ENCODE peak calls at places on chromosomes 1 and 21, in nine cellular contexts. One of them, this sample, is unnamed.

GRCh38 chr21:32135401-32136363 is 143.2 kb downstream of the MIS18A start:
- DNase-seq in heart right ventricle: no peak
- DNase-seq in pancreas: no peak
- DNase-seq in endothelial cell of umbilical vein: no peak
- DNase-seq in OCI-LY7: no peak
- DNase-seq in adrenal gland: no peak
- DNase-seq in adipocyte: peak; percentile 23
- DNase-seq in mesenchymal stem cell: no peak
- DNase-seq in A549: no peak
- DNase-seq in this sample: no peak

GRCh38 chr1:10640079-10640578 is 156.3 kb downstream of the CASZ1 start:
- DNase-seq in heart right ventricle: peak; percentile 47
- DNase-seq in pancreas: no peak
- DNase-seq in endothelial cell of umbilical vein: no peak
- DNase-seq in OCI-LY7: no peak
- DNase-seq in adrenal gland: no peak
- DNase-seq in adipocyte: no peak
- DNase-seq in mesenchymal stem cell: no peak
- DNase-seq in A549: no peak
- DNase-seq in this sample: no peak

GRCh38 chr1:187977298-187977697 is 1148.5 kb downstream of the PLA2G4A start:
- DNase-seq in heart right ventricle: no peak
- DNase-seq in pancreas: no peak
- DNase-seq in endothelial cell of umbilical vein: no peak
- DNase-seq in OCI-LY7: no peak
- DNase-seq in adrenal gland: no peak
- DNase-seq in adipocyte: no peak
- DNase-seq in mesenchymal stem cell: no peak
- DNase-seq in A549: no peak
- DNase-seq in this sample: no peak

GRCh38 chr21:42395302-42395701 is 550 bp downstream of the TMPRSS3 start:
- DNase-seq in heart right ventricle: no peak
- DNase-seq in pancreas: no peak
- DNase-seq in endothelial cell of umbilical vein: no peak
- DNase-seq in OCI-LY7: no peak
- DNase-seq in adrenal gland: no peak
- DNase-seq in adipocyte: no peak
- DNase-seq in mesenchymal stem cell: no peak
- DNase-seq in A549: no peak
- DNase-seq in this sample: no peak

GRCh38 chr1:2151906-2152305 is 42.7 kb downstream of the FAAP20 start:
- DNase-seq in heart right ventricle: no peak
- DNase-seq in pancreas: no peak
- DNase-seq in endothelial cell of umbilical vein: no peak
- DNase-seq in OCI-LY7: no peak
- DNase-seq in adrenal gland: no peak
- DNase-seq in adipocyte: no peak
- DNase-seq in mesenchymal stem cell: no peak
- DNase-seq in A549: no peak
- DNase-seq in this sample: no peak

GRCh38 chr1:157910270-157910669 is 68.7 kb upstream of the CD5L start:
- DNase-seq in heart right ventricle: no peak
- DNase-seq in pancreas: no peak
- DNase-seq in endothelial cell of umbilical vein: no peak
- DNase-seq in OCI-LY7: no peak
- DNase-seq in adrenal gland: no peak
- DNase-seq in adipocyte: no peak
- DNase-seq in mesenchymal stem cell: no peak
- DNase-seq in A549: no peak
- DNase-seq in this sample: no peak

GRCh38 chr21:43676391-43676790 is 17.0 kb downstream of the RRP1B start:
- DNase-seq in heart right ventricle: no peak
- DNase-seq in pancreas: no peak
- DNase-seq in endothelial cell of umbilical vein: no peak
- DNase-seq in OCI-LY7: no peak
- DNase-seq in adrenal gland: no peak
- DNase-seq in adipocyte: no peak
- DNase-seq in mesenchymal stem cell: no peak
- DNase-seq in A549: no peak
- DNase-seq in this sample: no peak

GRCh38 chr21:45644041-45644906 is 749 bp downstream of the PCBP3 start:
- DNase-seq in heart right ventricle: peak; percentile 4
- DNase-seq in pancreas: peak; percentile 72
- DNase-seq in endothelial cell of umbilical vein: no peak
- DNase-seq in OCI-LY7: no peak
- DNase-seq in adrenal gland: no peak
- DNase-seq in adipocyte: peak; percentile 71
- DNase-seq in mesenchymal stem cell: peak; percentile 28
- DNase-seq in A549: no peak
- DNase-seq in this sample: no peak

GRCh38 chr1:156500578-156500846 is at the start of gene MEF2D:
- DNase-seq in heart right ventricle: no peak
- DNase-seq in pancreas: no peak
- DNase-seq in endothelial cell of umbilical vein: no peak
- DNase-seq in OCI-LY7: no peak
- DNase-seq in adrenal gland: no peak
- DNase-seq in adipocyte: no peak
- DNase-seq in mesenchymal stem cell: no peak
- DNase-seq in A549: no peak
- DNase-seq in this sample: peak; percentile 93

GRCh38 chr1:206658264-206658980 is 23.1 kb downstream of the DYRK3 start:
- DNase-seq in heart right ventricle: no peak
- DNase-seq in pancreas: no peak
- DNase-seq in endothelial cell of umbilical vein: peak; percentile 26
- DNase-seq in OCI-LY7: peak; percentile 82
- DNase-seq in adrenal gland: no peak
- DNase-seq in adipocyte: peak; percentile 36
- DNase-seq in mesenchymal stem cell: peak; percentile 46
- DNase-seq in A549: peak; percentile 17
- DNase-seq in this sample: no peak

GRCh38 chr1:64199154-64199553 is 4.3 kb upstream of the UBE2U start:
- DNase-seq in heart right ventricle: no peak
- DNase-seq in pancreas: no peak
- DNase-seq in endothelial cell of umbilical vein: no peak
- DNase-seq in OCI-LY7: no peak
- DNase-seq in adrenal gland: no peak
- DNase-seq in adipocyte: no peak
- DNase-seq in mesenchymal stem cell: no peak
- DNase-seq in A549: no peak
- DNase-seq in this sample: no peak

GRCh38 chr1:225763815-225764548 is 13.6 kb upstream of the SRP9 start:
- DNase-seq in heart right ventricle: peak; percentile 38
- DNase-seq in pancreas: no peak
- DNase-seq in endothelial cell of umbilical vein: peak; percentile 88
- DNase-seq in OCI-LY7: no peak
- DNase-seq in adrenal gland: peak; percentile 82
- DNase-seq in adipocyte: peak; percentile 51
- DNase-seq in mesenchymal stem cell: no peak
- DNase-seq in A549: peak; percentile 54
- DNase-seq in this sample: peak; percentile 23

GRCh38 chr1:200288226-200288625 is 121.6 kb downstream of the ZNF281 start:
- DNase-seq in heart right ventricle: no peak
- DNase-seq in pancreas: no peak
- DNase-seq in endothelial cell of umbilical vein: no peak
- DNase-seq in OCI-LY7: no peak
- DNase-seq in adrenal gland: no peak
- DNase-seq in adipocyte: no peak
- DNase-seq in mesenchymal stem cell: no peak
- DNase-seq in A549: no peak
- DNase-seq in this sample: no peak

GRCh38 chr1:147600119-147601111 is 59.1 kb downstream of the BCL9 start:
- DNase-seq in heart right ventricle: no peak
- DNase-seq in pancreas: no peak
- DNase-seq in endothelial cell of umbilical vein: peak; percentile 31
- DNase-seq in OCI-LY7: peak; percentile 15
- DNase-seq in adrenal gland: peak; percentile 58
- DNase-seq in adipocyte: peak; percentile 54
- DNase-seq in mesenchymal stem cell: peak; percentile 84
- DNase-seq in A549: peak; percentile 14
- DNase-seq in this sample: no peak

GRCh38 chr1:201357636-201358348 is 19.7 kb downstream of the TNNT2 start:
- DNase-seq in heart right ventricle: no peak
- DNase-seq in pancreas: peak; percentile 28
- DNase-seq in endothelial cell of umbilical vein: no peak
- DNase-seq in OCI-LY7: no peak
- DNase-seq in adrenal gland: no peak
- DNase-seq in adipocyte: no peak
- DNase-seq in mesenchymal stem cell: no peak
- DNase-seq in A549: no peak
- DNase-seq in this sample: no peak

GRCh38 chr1:85584923-85585322 is 4.4 kb downstream of the CCN1 start:
- DNase-seq in heart right ventricle: no peak
- DNase-seq in pancreas: no peak
- DNase-seq in endothelial cell of umbilical vein: no peak
- DNase-seq in OCI-LY7: no peak
- DNase-seq in adrenal gland: no peak
- DNase-seq in adipocyte: no peak
- DNase-seq in mesenchymal stem cell: no peak
- DNase-seq in A549: peak; percentile 47
- DNase-seq in this sample: no peak
- H3K9me3 ChIP-seq in heart right ventricle: no peaks in the 10 kb centered on the region
- H3K9me3 ChIP-seq in pancreas: no peaks in the 10 kb centered on the region
- H3K9me3 ChIP-seq in endothelial cell of umbilical vein: no peaks in the 10 kb centered on the region
- H3K9me3 ChIP-seq in OCI-LY7: no peaks in the 10 kb centered on the region
- H3K9me3 ChIP-seq in adrenal gland: no peaks in the 10 kb centered on the region
- H3K9me3 ChIP-seq in adipocyte: no peaks in the 10 kb centered on the region
- H3K9me3 ChIP-seq in mesenchymal stem cell: no peaks in the 10 kb centered on the region
- H3K9me3 ChIP-seq in A549: no peaks in the 10 kb centered on the region
- H3K9me3 ChIP-seq in this sample: no peaks in the 10 kb centered on the region

DNA sequence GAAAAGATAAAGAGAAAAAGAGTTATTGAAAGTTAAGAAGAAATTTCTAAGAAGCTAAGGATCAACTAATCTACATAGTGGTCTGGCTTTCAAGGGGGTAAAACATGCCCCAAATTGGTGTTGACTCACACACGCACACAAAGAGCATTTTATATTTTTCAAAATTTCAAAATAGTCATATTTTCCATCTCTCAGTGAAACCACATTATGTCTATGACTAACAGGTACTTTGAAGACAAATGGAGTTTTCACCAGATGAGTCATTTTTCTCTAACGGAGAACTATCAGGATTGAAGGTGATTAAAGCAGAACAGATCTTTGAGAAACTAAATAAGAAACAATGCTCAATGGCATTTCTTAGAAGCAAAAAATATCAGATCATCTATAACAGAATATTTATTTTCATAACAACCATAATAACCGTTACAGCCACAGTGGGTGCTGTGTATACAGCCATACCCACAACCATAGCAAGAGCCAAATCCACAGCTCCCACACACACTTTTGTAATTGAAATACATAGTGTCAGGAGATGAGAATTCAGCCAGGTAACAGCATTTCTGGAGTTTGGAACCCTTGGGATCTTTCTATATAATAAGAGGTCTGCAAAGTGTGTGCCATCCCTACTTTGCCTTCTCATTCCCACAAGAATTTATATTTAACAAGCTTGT is at the start of gene KRTAP21-3:
- DNase-seq in heart right ventricle: no peak
- DNase-seq in pancreas: no peak
- DNase-seq in endothelial cell of umbilical vein: no peak
- DNase-seq in OCI-LY7: no peak
- DNase-seq in adrenal gland: no peak
- DNase-seq in adipocyte: no peak
- DNase-seq in mesenchymal stem cell: no peak
- DNase-seq in A549: no peak
- DNase-seq in this sample: no peak
- H3K9me3 ChIP-seq in heart right ventricle: no peaks in the 10 kb centered on the region
- H3K9me3 ChIP-seq in pancreas: no peaks in the 10 kb centered on the region
- H3K9me3 ChIP-seq in endothelial cell of umbilical vein: no peaks in the 10 kb centered on the region
- H3K9me3 ChIP-seq in OCI-LY7: no peaks in the 10 kb centered on the region
- H3K9me3 ChIP-seq in adrenal gland: no peaks in the 10 kb centered on the region
- H3K9me3 ChIP-seq in adipocyte: no peaks in the 10 kb centered on the region
- H3K9me3 ChIP-seq in mesenchymal stem cell: no peaks in the 10 kb centered on the region
- H3K9me3 ChIP-seq in A549: no peaks in the 10 kb centered on the region
- H3K9me3 ChIP-seq in this sample: no peaks in the 10 kb centered on the region

GRCh38 chr1:13528320-13528719 is 14.5 kb upstream of the LRRC38 start:
- DNase-seq in heart right ventricle: no peak
- DNase-seq in pancreas: no peak
- DNase-seq in endothelial cell of umbilical vein: no peak
- DNase-seq in OCI-LY7: no peak
- DNase-seq in adrenal gland: no peak
- DNase-seq in adipocyte: no peak
- DNase-seq in mesenchymal stem cell: no peak
- DNase-seq in A549: no peak
- DNase-seq in this sample: no peak
- H3K9me3 ChIP-seq in heart right ventricle: no peaks in the 10 kb centered on the region
- H3K9me3 ChIP-seq in pancreas: no peaks in the 10 kb centered on the region
- H3K9me3 ChIP-seq in endothelial cell of umbilical vein: peaks cover 3% of the 10 kb centered on the region
- H3K9me3 ChIP-seq in OCI-LY7: no peaks in the 10 kb centered on the region
- H3K9me3 ChIP-seq in adrenal gland: no peaks in the 10 kb centered on the region
- H3K9me3 ChIP-seq in adipocyte: peaks cover 4% of the 10 kb centered on the region
- H3K9me3 ChIP-seq in mesenchymal stem cell: peaks cover 4% of the 10 kb centered on the region
- H3K9me3 ChIP-seq in A549: no peaks in the 10 kb centered on the region
- H3K9me3 ChIP-seq in this sample: no peaks in the 10 kb centered on the region

GRCh38 chr1:164263540-164263939 is 295.4 kb upstream of the PBX1 start:
- DNase-seq in heart right ventricle: no peak
- DNase-seq in pancreas: no peak
- DNase-seq in endothelial cell of umbilical vein: no peak
- DNase-seq in OCI-LY7: no peak
- DNase-seq in adrenal gland: no peak
- DNase-seq in adipocyte: no peak
- DNase-seq in mesenchymal stem cell: no peak
- DNase-seq in A549: no peak
- DNase-seq in this sample: no peak

GRCh38 chr1:164261691-164262240 is 297.2 kb upstream of the PBX1 start:
- DNase-seq in heart right ventricle: no peak
- DNase-seq in pancreas: no peak
- DNase-seq in endothelial cell of umbilical vein: no peak
- DNase-seq in OCI-LY7: no peak
- DNase-seq in adrenal gland: no peak
- DNase-seq in adipocyte: no peak
- DNase-seq in mesenchymal stem cell: no peak
- DNase-seq in A549: no peak
- DNase-seq in this sample: no peak

GRCh38 chr1:164265232-164265631 is 293.8 kb upstream of the PBX1 start:
- DNase-seq in heart right ventricle: no peak
- DNase-seq in pancreas: no peak
- DNase-seq in endothelial cell of umbilical vein: no peak
- DNase-seq in OCI-LY7: no peak
- DNase-seq in adrenal gland: no peak
- DNase-seq in adipocyte: peak; percentile 4
- DNase-seq in mesenchymal stem cell: no peak
- DNase-seq in A549: no peak
- DNase-seq in this sample: no peak
- H3K9me3 ChIP-seq in heart right ventricle: no peaks in the 10 kb centered on the region
- H3K9me3 ChIP-seq in pancreas: no peaks in the 10 kb centered on the region
- H3K9me3 ChIP-seq in endothelial cell of umbilical vein: no peaks in the 10 kb centered on the region
- H3K9me3 ChIP-seq in OCI-LY7: no peaks in the 10 kb centered on the region
- H3K9me3 ChIP-seq in adrenal gland: no peaks in the 10 kb centered on the region
- H3K9me3 ChIP-seq in adipocyte: no peaks in the 10 kb centered on the region
- H3K9me3 ChIP-seq in mesenchymal stem cell: no peaks in the 10 kb centered on the region
- H3K9me3 ChIP-seq in A549: no peaks in the 10 kb centered on the region
- H3K9me3 ChIP-seq in this sample: no peaks in the 10 kb centered on the region

This sample was measured in thyroid gland.